ENCODE peak calls at places on chromosomes 16 and 17, in eight cellular contexts. R, M, F, V, E, X, N and K are unnamed samples.
A peak's percentile ranks its signal among the peaks of the same experiment; 100 is the strongest.

GRCh38 chr16:4184038-4184702 is 57.7 kb downstream of the SRL start:
- DNase-seq in R (no peak), M (no peak), F (no peak), V (no peak), E (peak; percentile 34), X (no peak), N (no peak), K (no peak)

GRCh38 chr16:23835390-23836077 is at the start of gene PRKCB:
- DNase-seq in R (peak; percentile 62), M (peak; percentile 12), F (peak; percentile 92), V (peak; percentile 63), E (peak; percentile 98), X (peak; percentile 32), N (peak; percentile 84), K (peak; percentile 57)

GRCh38 chr16:14509055-14509454 is 121.0 kb downstream of the PARN start:
- DNase-seq in R (no peak), M (peak; percentile 85), F (no peak), V (peak; percentile 71), E (no peak), X (no peak), N (no peak), K (no peak)

GRCh38 chr17:75909812-75910274 is 5.2 kb upstream of the MRPL38 start:
- DNase-seq in R (no peak), M (no peak), F (no peak), V (no peak), E (no peak), X (no peak), N (peak; percentile 57), K (no peak)

GRCh38 chr17:31745964-31746650 is 112.9 kb downstream of the COPRS start:
- DNase-seq in R (no peak), M (no peak), F (no peak), V (no peak), E (no peak), X (peak; percentile 34), N (no peak), K (no peak)

GRCh38 chr17:68318103-68318991 is 27.1 kb downstream of the ARSG start:
- DNase-seq in R (peak; percentile 57), M (peak; percentile 72), F (no peak), V (peak; percentile 55), E (no peak), X (no peak), N (no peak), K (no peak)

GRCh38 chr16:19785081-19785480 is 67.0 kb downstream of the IQCK start:
- DNase-seq in R (no peak), M (no peak), F (no peak), V (no peak), E (no peak), X (no peak), N (no peak), K (no peak)

GRCh38 chr16:87560428-87561199 is 41.7 kb upstream of the JPH3 start:
- DNase-seq in R (peak; percentile 20), M (no peak), F (peak; percentile 58), V (peak; percentile 52), E (no peak), X (no peak), N (no peak), K (no peak)

GRCh38 chr17:77280304-77280910 is 139.6 kb downstream of the SEC14L1 start:
- DNase-seq in R (no peak), M (peak; percentile 88), F (no peak), V (peak; percentile 89), E (no peak), X (peak; percentile 53), N (no peak), K (no peak)

GRCh38 chr17:30519707-30520106 is 42.5 kb downstream of the GOSR1 start:
- DNase-seq in R (no peak), M (peak; percentile 94), F (no peak), V (peak; percentile 94), E (no peak), X (peak; percentile 90), N (no peak), K (no peak)

GRCh38 chr17:28041844-28042656 is 427 bp upstream of the NLK start:
- DNase-seq in R (no peak), M (peak; percentile 51), F (no peak), V (no peak), E (no peak), X (no peak), N (no peak), K (no peak)

GRCh38 chr16:75317101-75317522 is 65.7 kb upstream of the BCAR1 start:
- DNase-seq in R (no peak), M (peak; percentile 48), F (no peak), V (peak; percentile 88), E (no peak), X (peak; percentile 29), N (no peak), K (no peak)

GRCh38 chr17:78351449-78352006 is 8.3 kb downstream of the SOCS3 start:
- DNase-seq in R (peak; percentile 91), M (peak; percentile 93), F (no peak), V (peak; percentile 100), E (peak; percentile 84), X (no peak), N (peak; percentile 97), K (no peak)

GRCh38 chr16:62068747-62069146 is 32.5 kb upstream of the CDH8 start:
- DNase-seq in R (no peak), M (no peak), F (peak; percentile 29), V (no peak), E (peak; percentile 24), X (no peak), N (no peak), K (no peak)

GRCh38 chr17:42517516-42517915 is 18.5 kb upstream of the NAGLU start:
- DNase-seq in R (peak; percentile 84), M (peak; percentile 89), F (peak; percentile 77), V (peak; percentile 95), E (peak; percentile 78), X (peak; percentile 90), N (peak; percentile 86), K (no peak)

GRCh38 chr16:85998178-85998867 is 99.4 kb downstream of the IRF8 start:
- DNase-seq in R (no peak), M (no peak), F (no peak), V (no peak), E (no peak), X (no peak), N (no peak), K (no peak)

GRCh38 chr17:50459081-50459676 is 9.5 kb downstream of the CHAD start:
- DNase-seq in R (no peak), M (no peak), F (no peak), V (peak; percentile 44), E (no peak), X (no peak), N (peak; percentile 84), K (no peak)

GRCh38 chr17:17815436-17816200 is 21.2 kb downstream of the SREBF1 start:
- DNase-seq in R (no peak), M (no peak), F (no peak), V (no peak), E (no peak), X (no peak), N (no peak), K (no peak)

GRCh38 chr17:78774456-78774855 is 7.6 kb downstream of the CYTH1 start:
- DNase-seq in R (no peak), M (no peak), F (peak; percentile 47), V (no peak), E (no peak), X (no peak), N (peak; percentile 27), K (no peak)

GRCh38 chr17:27764589-27764988 is 35.7 kb downstream of the NOS2 start:
- DNase-seq in R (no peak), M (no peak), F (no peak), V (no peak), E (no peak), X (no peak), N (no peak), K (no peak)

GRCh38 chr17:45353047-45353446 is 36.2 kb upstream of the MAP3K14 start:
- DNase-seq in R (no peak), M (no peak), F (no peak), V (no peak), E (no peak), X (no peak), N (no peak), K (no peak)

DNA sequence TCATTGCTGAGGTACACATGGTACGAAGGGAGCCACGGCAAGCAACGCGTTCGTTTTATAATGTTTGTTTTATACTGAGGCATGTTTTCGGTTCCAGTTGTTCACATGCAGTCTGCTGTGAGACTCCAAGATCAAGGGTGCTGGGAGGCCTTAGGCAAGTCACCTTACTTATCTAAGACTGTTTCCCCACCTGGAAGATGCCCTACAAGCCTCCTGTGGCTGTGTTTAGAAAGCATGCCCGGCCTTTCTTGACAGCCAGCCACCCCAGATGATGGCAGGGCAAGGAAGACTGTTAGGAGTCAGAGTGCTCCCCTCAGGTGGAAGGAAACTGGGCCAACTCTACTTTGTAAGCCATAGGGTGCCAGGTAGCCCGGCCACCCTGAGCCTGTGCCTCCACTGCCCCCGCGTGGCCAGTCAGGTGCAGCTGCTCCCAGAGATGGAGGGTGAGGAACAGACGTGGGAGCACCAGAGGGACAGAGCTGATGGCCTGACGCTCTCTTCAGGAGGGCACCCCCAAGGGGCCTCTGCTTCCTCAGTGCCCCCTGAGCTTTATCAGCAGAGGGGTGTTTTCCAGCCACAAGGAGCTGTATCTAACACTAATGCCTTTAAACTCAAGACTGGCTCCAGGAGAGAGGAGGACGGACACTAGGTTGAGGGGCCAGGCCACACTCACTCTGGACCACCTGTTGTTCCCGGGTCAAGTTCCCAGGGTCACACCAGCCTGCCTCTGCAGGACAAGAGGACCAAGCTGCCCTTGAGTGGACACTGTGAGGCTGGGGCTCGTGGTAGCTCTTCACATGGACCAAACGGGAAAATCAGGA is 5.4 kb downstream of the NAT9 start:
- DNase-seq in R (peak; percentile 89), M (no peak), F (peak; percentile 66), V (peak; percentile 45), E (peak; percentile 78), X (peak; percentile 43), N (peak; percentile 88), K (no peak)
- H3K36me3 ChIP-seq in R (no peaks in the 10 kb centered on the region), M (peaks cover 22% of the 10 kb centered on the region), F (peaks cover 77% of the 10 kb centered on the region), V (no peaks in the 10 kb centered on the region), E (no peaks in the 10 kb centered on the region), X (peaks cover 3% of the 10 kb centered on the region), N (peaks cover 35% of the 10 kb centered on the region), K (peaks cover 26% of the 10 kb centered on the region)

GRCh38 chr17:11780621-11781020 is 182.4 kb downstream of the DNAH9 start:
- DNase-seq in R (no peak), M (no peak), F (no peak), V (no peak), E (no peak), X (no peak), N (no peak), K (no peak)
- H3K4me3 ChIP-seq in R (no peak overlapping the region), M (no peak overlapping the region), F (no peak overlapping the region), V (no peak overlapping the region), E (no peak overlapping the region), X (no peak overlapping the region), N (no peak overlapping the region), K (no peak overlapping the region)

GRCh38 chr16:89273741-89274472 is 56.4 kb downstream of the ZNF778 start:
- DNase-seq in R (no peak), M (no peak), F (no peak), V (no peak), E (no peak), X (no peak), N (no peak), K (no peak)
- H3K36me3 ChIP-seq in R (no peaks in the 10 kb centered on the region), M (peaks cover 40% of the 10 kb centered on the region), F (peaks cover 91% of the 10 kb centered on the region), V (peaks cover 34% of the 10 kb centered on the region), E (no peaks in the 10 kb centered on the region), X (peaks cover 9% of the 10 kb centered on the region), N (peaks cover 51% of the 10 kb centered on the region), K (peaks cover 55% of the 10 kb centered on the region)

DNA sequence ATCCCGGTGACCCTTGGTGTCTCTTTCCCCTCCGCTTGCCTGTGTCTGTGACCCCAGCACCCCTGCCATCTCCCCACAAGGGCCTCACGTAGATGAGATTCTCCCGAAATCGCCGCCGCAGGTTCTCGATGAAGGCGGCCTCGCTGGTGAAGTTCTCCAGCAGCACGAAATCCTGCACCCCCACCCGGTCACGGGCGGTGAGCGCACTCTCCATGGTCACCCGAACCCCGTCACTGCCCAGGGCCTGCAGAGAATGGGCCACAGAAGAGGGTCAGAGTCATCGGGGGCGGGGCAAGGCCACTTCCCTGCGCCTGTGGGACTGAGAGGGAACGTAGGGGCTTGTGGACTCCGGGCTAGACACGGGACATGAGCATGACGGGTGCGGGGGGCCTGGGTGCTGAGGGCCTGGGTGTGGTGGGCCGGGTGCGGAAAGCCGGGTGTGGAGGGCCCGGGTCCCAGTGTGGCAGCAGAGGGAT is 8.4 kb downstream of the MYO1C start:
- DNase-seq in R (no peak), M (no peak), F (no peak), V (no peak), E (no peak), X (no peak), N (no peak), K (no peak)
- H3K4me3 ChIP-seq in R (peak overlapping the region; percentile 21), M (peak overlapping the region; percentile 32), F (no peak overlapping the region), V (no peak overlapping the region), E (no peak overlapping the region), X (no peak overlapping the region), N (no peak overlapping the region), K (no peak overlapping the region)